ENCODE peak calls at places on chromosomes 3 and 15, in seven cellular contexts. K is GM12878, Y is upper lobe of left lung, W is K562, M is SK-N-SH, P is stomach, C is transverse colon. D is an unnamed sample.

GRCh38 chr15:66944121-66944520 is 121.3 kb upstream of the SMAD3 start:
- DNase-seq in K (no peak), Y (no peak), W (no peak), M (no peak), P (no peak), C (no peak), D (peak; percentile 54)

GRCh38 chr15:83275412-83275811 is 9.1 kb downstream of the BNC1 start:
- DNase-seq in K (no peak), Y (no peak), W (no peak), M (no peak), P (no peak), C (no peak), D (no peak)

GRCh38 chr3:10351013-10351735 is 30.3 kb upstream of the SEC13 start:
- DNase-seq in K (no peak), Y (no peak), W (peak; percentile 87), M (peak; percentile 63), P (no peak), C (no peak), D (no peak)

GRCh38 chr3:135197856-135198255 is 402.8 kb downstream of the EPHB1 start:
- DNase-seq in K (no peak), Y (no peak), W (no peak), M (no peak), P (no peak), C (no peak), D (no peak)

GRCh38 chr3:88003115-88003755 is 55.6 kb downstream of the CGGBP1 start:
- DNase-seq in K (no peak), Y (no peak), W (peak; percentile 12), M (peak; percentile 27), P (no peak), C (no peak), D (no peak)

GRCh38 chr3:113277414-113277813 is 66.1 kb downstream of the BOC start:
- DNase-seq in K (peak; percentile 26), Y (no peak), W (no peak), M (no peak), P (no peak), C (no peak), D (no peak)

GRCh38 chr3:52670621-52671521 is 14.8 kb downstream of the PBRM1 start:
- DNase-seq in K (peak; percentile 77), Y (peak; percentile 39), W (no peak), M (no peak), P (no peak), C (no peak), D (no peak)

GRCh38 chr15:66912001-66912400 is 153.4 kb upstream of the SMAD3 start:
- DNase-seq in K (no peak), Y (no peak), W (no peak), M (no peak), P (no peak), C (no peak), D (no peak)

GRCh38 chr15:45884755-45885445 is 250.1 kb downstream of the SQOR start:
- DNase-seq in K (no peak), Y (no peak), W (no peak), M (no peak), P (no peak), C (no peak), D (no peak)

GRCh38 chr3:183244981-183245476 is 8.0 kb upstream of the B3GNT5 start:
- DNase-seq in K (no peak), Y (no peak), W (no peak), M (no peak), P (no peak), C (no peak), D (peak; percentile 46)

GRCh38 chr15:44736261-44736765 is at the start of gene TRIM69:
- DNase-seq in K (no peak), Y (no peak), W (no peak), M (no peak), P (no peak), C (no peak), D (no peak)

GRCh38 chr3:156820687-156821070 is 5.5 kb upstream of the LEKR1 start:
- DNase-seq in K (no peak), Y (no peak), W (no peak), M (no peak), P (no peak), C (no peak), D (no peak)

GRCh38 chr15:72382146-72382545 is 6.3 kb upstream of the HEXA start:
- DNase-seq in K (no peak), Y (no peak), W (no peak), M (no peak), P (no peak), C (no peak), D (no peak)

GRCh38 chr3:14412831-14413380 is 10.5 kb downstream of the SLC6A6 start:
- DNase-seq in K (no peak), Y (no peak), W (no peak), M (peak; percentile 69), P (no peak), C (no peak), D (no peak)

GRCh38 chr3:14411988-14412387 is 9.6 kb downstream of the SLC6A6 start:
- DNase-seq in K (no peak), Y (no peak), W (peak; percentile 49), M (no peak), P (no peak), C (no peak), D (no peak)

GRCh38 chr3:14410501-14411165 is 8.2 kb downstream of the SLC6A6 start:
- DNase-seq in K (no peak), Y (peak; percentile 95), W (peak; percentile 86), M (no peak), P (peak; percentile 58), C (peak; percentile 33), D (no peak)

GRCh38 chr3:14410106-14410500 is 7.7 kb downstream of the SLC6A6 start:
- DNase-seq in K (no peak), Y (no peak), W (no peak), M (no peak), P (no peak), C (no peak), D (no peak)

DNA sequence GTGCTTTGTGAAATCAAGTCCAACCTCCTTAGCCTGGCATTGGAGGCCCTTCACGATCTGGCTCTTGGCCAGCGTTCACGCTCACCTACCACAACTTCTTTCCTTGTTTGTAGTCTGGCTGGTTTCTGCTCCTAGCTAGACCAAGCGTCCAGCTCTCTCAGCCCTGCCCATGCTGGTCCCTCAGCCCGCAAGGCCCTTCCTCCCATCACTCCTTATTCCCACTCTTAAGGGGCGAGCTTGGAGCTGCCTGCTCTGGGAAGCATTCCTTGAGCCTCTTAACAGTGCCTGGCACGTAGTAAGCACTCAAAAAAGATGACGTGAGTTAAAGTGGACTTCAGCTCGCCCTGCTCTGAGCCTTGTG is 8.7 kb downstream of the SLC6A6 start:
- DNase-seq in K (no peak), Y (peak; percentile 90), W (no peak), M (no peak), P (peak; percentile 84), C (no peak), D (no peak)
- H3K27ac ChIP-seq in K (peak overlapping the region; percentile 19), Y (peak overlapping the region; percentile 90), W (peak overlapping the region; percentile 100), M (no peak overlapping the region), P (peak overlapping the region; percentile 35), C (no peak overlapping the region), D (no peak overlapping the region)

GRCh38 chr15:101067660-101068522 is 148.7 kb downstream of the LRRK1 start:
- DNase-seq in K (no peak), Y (no peak), W (no peak), M (no peak), P (no peak), C (no peak), D (no peak)

GRCh38 chr15:101065570-101066221 is 146.5 kb downstream of the LRRK1 start:
- DNase-seq in K (no peak), Y (no peak), W (no peak), M (no peak), P (no peak), C (no peak), D (peak; percentile 60)

GRCh38 chr15:101068523-101068960 is 149.4 kb downstream of the LRRK1 start:
- DNase-seq in K (no peak), Y (no peak), W (no peak), M (no peak), P (no peak), C (no peak), D (no peak)

GRCh38 chr15:101064795-101065569 is 145.8 kb downstream of the LRRK1 start:
- DNase-seq in K (no peak), Y (peak; percentile 15), W (no peak), M (no peak), P (no peak), C (peak; percentile 5), D (peak; percentile 52)

DNA sequence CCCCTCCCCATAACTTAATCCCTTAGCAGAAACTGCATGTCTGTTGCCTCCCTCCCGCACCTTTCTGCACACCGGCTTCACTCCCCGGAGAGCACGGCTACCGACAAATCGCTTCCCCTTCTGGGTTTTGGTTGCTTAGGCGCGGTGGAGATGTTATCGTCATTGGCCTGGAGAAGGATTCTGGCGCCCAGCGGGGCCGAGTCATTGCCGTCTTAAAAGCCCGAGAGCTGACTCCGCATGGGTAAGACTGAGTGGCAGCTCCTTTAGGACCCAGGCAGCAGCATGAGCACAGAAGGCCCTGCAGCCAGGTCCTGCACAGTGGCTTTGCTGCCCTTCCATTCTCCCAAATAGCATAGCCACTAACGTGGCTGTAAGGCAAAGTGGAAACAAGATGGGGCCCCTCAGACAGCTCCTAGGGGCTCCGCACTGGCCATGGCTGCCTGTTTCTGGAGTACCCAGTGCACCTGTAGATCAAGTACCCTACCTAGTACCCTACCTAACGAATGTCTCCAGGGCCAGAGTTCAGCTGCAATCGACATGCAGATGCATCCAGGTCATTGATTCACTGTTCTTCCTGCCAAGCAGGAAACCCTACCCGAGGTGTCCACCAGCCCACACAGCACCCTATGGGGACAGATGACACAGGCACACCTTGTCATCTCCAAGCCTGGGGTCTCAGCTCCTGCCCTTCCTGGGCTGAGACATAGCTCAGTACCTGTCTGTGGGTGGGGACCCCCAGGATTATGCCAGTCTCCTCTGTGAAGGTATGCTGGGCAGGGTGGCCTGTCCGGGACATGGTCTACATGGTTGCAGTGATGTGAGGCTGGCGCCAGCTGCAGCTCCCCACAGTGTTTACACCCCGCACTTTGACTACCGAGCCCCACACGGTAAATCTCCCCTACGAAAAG is 147.6 kb downstream of the LRRK1 start:
- DNase-seq in K (no peak), Y (no peak), W (peak; percentile 47), M (no peak), P (no peak), C (no peak), D (no peak)
- TF ChIP-seq EP300 in K (no peak), Y (no peak), W (no peak), M (no peak), P (no peak), C (no peak), D (no peak)

GRCh38 chr15:33016405-33017024 is 178.0 kb downstream of the FMN1 start:
- DNase-seq in K (no peak), Y (no peak), W (no peak), M (no peak), P (no peak), C (no peak), D (no peak)
- TF ChIP-seq POLR2AphosphoS5 in K (no peak), Y (no peak), W (no peak), M (no peak), P (no peak), C (no peak), D (no peak)

DNA sequence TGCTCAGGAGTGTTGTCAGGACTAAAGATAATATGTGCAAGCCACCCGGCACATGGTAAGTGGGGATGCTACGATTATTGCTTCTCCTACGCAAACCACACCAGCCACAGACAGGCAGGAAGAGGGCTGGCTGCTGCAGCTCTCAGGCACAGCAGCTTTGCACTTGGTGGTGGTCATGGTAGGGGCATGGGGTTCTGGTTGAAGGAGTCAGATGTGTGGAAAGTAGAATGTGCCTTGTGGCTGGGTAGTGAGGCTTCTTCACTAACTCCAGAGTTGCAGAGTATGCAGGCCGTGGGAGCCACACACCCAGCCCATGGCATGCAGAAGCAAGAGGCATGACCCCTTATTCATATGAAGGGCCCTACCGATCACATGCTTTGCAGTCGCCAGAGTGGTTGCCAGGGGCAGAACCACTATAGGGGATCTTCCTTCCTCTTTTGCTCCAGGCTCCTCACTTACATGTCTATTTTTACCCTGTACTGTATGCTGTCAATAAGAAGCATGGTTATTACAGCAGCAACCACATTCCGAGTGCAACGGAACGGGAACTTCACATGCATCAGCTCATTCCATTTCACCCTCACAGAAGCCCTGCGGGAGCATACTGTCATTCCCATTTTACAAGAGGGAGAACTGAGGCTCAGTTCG is 59.2 kb upstream of the HERC1 start:
- DNase-seq in K (peak; percentile 75), Y (peak; percentile 55), W (no peak), M (no peak), P (peak; percentile 53), C (peak; percentile 59), D (no peak)
- H3K27ac ChIP-seq in K (peak overlapping the region; percentile 79), Y (no peak overlapping the region), W (peak overlapping the region; percentile 32), M (no peak overlapping the region), P (no peak overlapping the region), C (peak overlapping the region; percentile 17), D (no peak overlapping the region)

D was measured in sigmoid colon.